ENCODE peak calls at places on chromosomes 1 and 21, in seven cellular contexts. One of them, this sample, is unnamed.

GRCh38 chr1:6040859-6041415 is 4.8 kb upstream of the KCNAB2 start:
- DNase-seq in iPS DF 19.7: no peak
- DNase-seq in heart left ventricle: no peak
- DNase-seq in T follicular helper cell: no peak
- DNase-seq in stimulated activated CD8-positive, alpha-beta memory T cell treated with anti-CD3 and anti-CD28 coated beads, Interleukin-2, amount 100 ng/mL, for 1 hour: no peak
- DNase-seq in activated CD4-positive, alpha-beta T cell treated with anti-CD3 and anti-CD28 coated beads, Interleukin-2, amount 50 U/mL, for 24 hours: no peak
- DNase-seq in activated T-helper 2 cell treated with anti-CD3 and anti-CD28 coated beads, Interferon-gamma antibody, Interleukin-2, Interleukin-4, amounts not matched to agents 10 μg/mL and 5 μg/mL and 100 μg/mL, durations not matched to agents 14 hours and 24 hours and 36 hours: no peak
- DNase-seq in this sample: no peak

GRCh38 chr1:30437059-30437576 is 286.3 kb downstream of the MATN1 start:
- DNase-seq in iPS DF 19.7: no peak
- DNase-seq in activated CD4-positive, alpha-beta T cell treated with anti-CD3 and anti-CD28 coated beads, Interleukin-2, amount 50 U/mL, for 24 hours: no peak
- DNase-seq in stimulated activated CD8-positive, alpha-beta memory T cell treated with anti-CD3 and anti-CD28 coated beads, Interleukin-2, amount 100 ng/mL, for 1 hour: no peak
- DNase-seq in T follicular helper cell: no peak
- DNase-seq in heart left ventricle: no peak
- DNase-seq in activated T-helper 2 cell treated with anti-CD3 and anti-CD28 coated beads, Interferon-gamma antibody, Interleukin-2, Interleukin-4, amounts not matched to agents 10 μg/mL and 5 μg/mL and 100 μg/mL, durations not matched to agents 14 hours and 24 hours and 36 hours: no peak
- DNase-seq in this sample: no peak

GRCh38 chr1:89755593-89755992 is 65.2 kb upstream of the LRRC8D start:
- DNase-seq in activated CD4-positive, alpha-beta T cell treated with anti-CD3 and anti-CD28 coated beads, Interleukin-2, amount 50 U/mL, for 24 hours: no peak
- DNase-seq in activated T-helper 2 cell treated with anti-CD3 and anti-CD28 coated beads, Interferon-gamma antibody, Interleukin-2, Interleukin-4, amounts not matched to agents 10 μg/mL and 5 μg/mL and 100 μg/mL, durations not matched to agents 14 hours and 24 hours and 36 hours: no peak
- DNase-seq in heart left ventricle: no peak
- DNase-seq in stimulated activated CD8-positive, alpha-beta memory T cell treated with anti-CD3 and anti-CD28 coated beads, Interleukin-2, amount 100 ng/mL, for 1 hour: no peak
- DNase-seq in iPS DF 19.7: no peak
- DNase-seq in T follicular helper cell: no peak
- DNase-seq in this sample: no peak

GRCh38 chr1:97366986-97367385 is 553.8 kb downstream of the DPYD start:
- DNase-seq in stimulated activated CD8-positive, alpha-beta memory T cell treated with anti-CD3 and anti-CD28 coated beads, Interleukin-2, amount 100 ng/mL, for 1 hour: no peak
- DNase-seq in heart left ventricle: no peak
- DNase-seq in iPS DF 19.7: no peak
- DNase-seq in activated T-helper 2 cell treated with anti-CD3 and anti-CD28 coated beads, Interferon-gamma antibody, Interleukin-2, Interleukin-4, amounts not matched to agents 10 μg/mL and 5 μg/mL and 100 μg/mL, durations not matched to agents 14 hours and 24 hours and 36 hours: no peak
- DNase-seq in T follicular helper cell: no peak
- DNase-seq in activated CD4-positive, alpha-beta T cell treated with anti-CD3 and anti-CD28 coated beads, Interleukin-2, amount 50 U/mL, for 24 hours: no peak
- DNase-seq in this sample: no peak

GRCh38 chr1:179228783-179229213 is 679 bp downstream of the ABL2 start:
- DNase-seq in iPS DF 19.7: no peak
- DNase-seq in T follicular helper cell: no peak
- DNase-seq in activated CD4-positive, alpha-beta T cell treated with anti-CD3 and anti-CD28 coated beads, Interleukin-2, amount 50 U/mL, for 24 hours: peak; percentile 13
- DNase-seq in heart left ventricle: peak; percentile 47
- DNase-seq in stimulated activated CD8-positive, alpha-beta memory T cell treated with anti-CD3 and anti-CD28 coated beads, Interleukin-2, amount 100 ng/mL, for 1 hour: no peak
- DNase-seq in activated T-helper 2 cell treated with anti-CD3 and anti-CD28 coated beads, Interferon-gamma antibody, Interleukin-2, Interleukin-4, amounts not matched to agents 10 μg/mL and 5 μg/mL and 100 μg/mL, durations not matched to agents 14 hours and 24 hours and 36 hours: peak; percentile 13
- DNase-seq in this sample: peak; percentile 14

GRCh38 chr1:184954232-184954995 is 19.9 kb downstream of the NIBAN1 start:
- DNase-seq in activated CD4-positive, alpha-beta T cell treated with anti-CD3 and anti-CD28 coated beads, Interleukin-2, amount 50 U/mL, for 24 hours: no peak
- DNase-seq in iPS DF 19.7: no peak
- DNase-seq in stimulated activated CD8-positive, alpha-beta memory T cell treated with anti-CD3 and anti-CD28 coated beads, Interleukin-2, amount 100 ng/mL, for 1 hour: no peak
- DNase-seq in heart left ventricle: no peak
- DNase-seq in T follicular helper cell: no peak
- DNase-seq in activated T-helper 2 cell treated with anti-CD3 and anti-CD28 coated beads, Interferon-gamma antibody, Interleukin-2, Interleukin-4, amounts not matched to agents 10 μg/mL and 5 μg/mL and 100 μg/mL, durations not matched to agents 14 hours and 24 hours and 36 hours: no peak
- DNase-seq in this sample: no peak

GRCh38 chr1:6396998-6397397 is 3.4 kb upstream of the ACOT7 start:
- DNase-seq in stimulated activated CD8-positive, alpha-beta memory T cell treated with anti-CD3 and anti-CD28 coated beads, Interleukin-2, amount 100 ng/mL, for 1 hour: no peak
- DNase-seq in heart left ventricle: no peak
- DNase-seq in T follicular helper cell: no peak
- DNase-seq in activated CD4-positive, alpha-beta T cell treated with anti-CD3 and anti-CD28 coated beads, Interleukin-2, amount 50 U/mL, for 24 hours: no peak
- DNase-seq in activated T-helper 2 cell treated with anti-CD3 and anti-CD28 coated beads, Interferon-gamma antibody, Interleukin-2, Interleukin-4, amounts not matched to agents 10 μg/mL and 5 μg/mL and 100 μg/mL, durations not matched to agents 14 hours and 24 hours and 36 hours: no peak
- DNase-seq in iPS DF 19.7: no peak
- DNase-seq in this sample: no peak

GRCh38 chr21:34128124-34128523 is 54.7 kb downstream of the MRPS6 start:
- DNase-seq in iPS DF 19.7: no peak
- DNase-seq in heart left ventricle: no peak
- DNase-seq in activated T-helper 2 cell treated with anti-CD3 and anti-CD28 coated beads, Interferon-gamma antibody, Interleukin-2, Interleukin-4, amounts not matched to agents 10 μg/mL and 5 μg/mL and 100 μg/mL, durations not matched to agents 14 hours and 24 hours and 36 hours: no peak
- DNase-seq in activated CD4-positive, alpha-beta T cell treated with anti-CD3 and anti-CD28 coated beads, Interleukin-2, amount 50 U/mL, for 24 hours: no peak
- DNase-seq in T follicular helper cell: no peak
- DNase-seq in stimulated activated CD8-positive, alpha-beta memory T cell treated with anti-CD3 and anti-CD28 coated beads, Interleukin-2, amount 100 ng/mL, for 1 hour: no peak
- DNase-seq in this sample: no peak

GRCh38 chr21:45234906-45235305 is 52.8 kb downstream of the POFUT2 start:
- DNase-seq in T follicular helper cell: no peak
- DNase-seq in activated CD4-positive, alpha-beta T cell treated with anti-CD3 and anti-CD28 coated beads, Interleukin-2, amount 50 U/mL, for 24 hours: no peak
- DNase-seq in stimulated activated CD8-positive, alpha-beta memory T cell treated with anti-CD3 and anti-CD28 coated beads, Interleukin-2, amount 100 ng/mL, for 1 hour: no peak
- DNase-seq in iPS DF 19.7: no peak
- DNase-seq in activated T-helper 2 cell treated with anti-CD3 and anti-CD28 coated beads, Interferon-gamma antibody, Interleukin-2, Interleukin-4, amounts not matched to agents 10 μg/mL and 5 μg/mL and 100 μg/mL, durations not matched to agents 14 hours and 24 hours and 36 hours: no peak
- DNase-seq in heart left ventricle: no peak
- DNase-seq in this sample: no peak

GRCh38 chr1:7422561-7422960 is 348.5 kb upstream of the VAMP3 start:
- DNase-seq in activated T-helper 2 cell treated with anti-CD3 and anti-CD28 coated beads, Interferon-gamma antibody, Interleukin-2, Interleukin-4, amounts not matched to agents 10 μg/mL and 5 μg/mL and 100 μg/mL, durations not matched to agents 14 hours and 24 hours and 36 hours: no peak
- DNase-seq in T follicular helper cell: no peak
- DNase-seq in activated CD4-positive, alpha-beta T cell treated with anti-CD3 and anti-CD28 coated beads, Interleukin-2, amount 50 U/mL, for 24 hours: no peak
- DNase-seq in iPS DF 19.7: no peak
- DNase-seq in heart left ventricle: no peak
- DNase-seq in stimulated activated CD8-positive, alpha-beta memory T cell treated with anti-CD3 and anti-CD28 coated beads, Interleukin-2, amount 100 ng/mL, for 1 hour: no peak
- DNase-seq in this sample: no peak

GRCh38 chr1:6392081-6392879 is 1.3 kb downstream of the ACOT7 start:
- DNase-seq in T follicular helper cell: no peak
- DNase-seq in heart left ventricle: no peak
- DNase-seq in stimulated activated CD8-positive, alpha-beta memory T cell treated with anti-CD3 and anti-CD28 coated beads, Interleukin-2, amount 100 ng/mL, for 1 hour: no peak
- DNase-seq in activated CD4-positive, alpha-beta T cell treated with anti-CD3 and anti-CD28 coated beads, Interleukin-2, amount 50 U/mL, for 24 hours: no peak
- DNase-seq in iPS DF 19.7: no peak
- DNase-seq in activated T-helper 2 cell treated with anti-CD3 and anti-CD28 coated beads, Interferon-gamma antibody, Interleukin-2, Interleukin-4, amounts not matched to agents 10 μg/mL and 5 μg/mL and 100 μg/mL, durations not matched to agents 14 hours and 24 hours and 36 hours: peak; percentile 12
- DNase-seq in this sample: no peak

GRCh38 chr1:95992013-95992412 is 729.6 kb upstream of the PTBP2 start:
- DNase-seq in stimulated activated CD8-positive, alpha-beta memory T cell treated with anti-CD3 and anti-CD28 coated beads, Interleukin-2, amount 100 ng/mL, for 1 hour: no peak
- DNase-seq in T follicular helper cell: no peak
- DNase-seq in iPS DF 19.7: no peak
- DNase-seq in heart left ventricle: no peak
- DNase-seq in activated T-helper 2 cell treated with anti-CD3 and anti-CD28 coated beads, Interferon-gamma antibody, Interleukin-2, Interleukin-4, amounts not matched to agents 10 μg/mL and 5 μg/mL and 100 μg/mL, durations not matched to agents 14 hours and 24 hours and 36 hours: no peak
- DNase-seq in activated CD4-positive, alpha-beta T cell treated with anti-CD3 and anti-CD28 coated beads, Interleukin-2, amount 50 U/mL, for 24 hours: no peak
- DNase-seq in this sample: no peak

GRCh38 chr1:176696689-176697088 is 233.7 kb downstream of the PAPPA2 start:
- DNase-seq in stimulated activated CD8-positive, alpha-beta memory T cell treated with anti-CD3 and anti-CD28 coated beads, Interleukin-2, amount 100 ng/mL, for 1 hour: no peak
- DNase-seq in heart left ventricle: no peak
- DNase-seq in T follicular helper cell: no peak
- DNase-seq in iPS DF 19.7: no peak
- DNase-seq in activated CD4-positive, alpha-beta T cell treated with anti-CD3 and anti-CD28 coated beads, Interleukin-2, amount 50 U/mL, for 24 hours: no peak
- DNase-seq in activated T-helper 2 cell treated with anti-CD3 and anti-CD28 coated beads, Interferon-gamma antibody, Interleukin-2, Interleukin-4, amounts not matched to agents 10 μg/mL and 5 μg/mL and 100 μg/mL, durations not matched to agents 14 hours and 24 hours and 36 hours: no peak
- DNase-seq in this sample: no peak

GRCh38 chr1:158002630-158003408 is 9.4 kb downstream of the KIRREL1 start:
- DNase-seq in iPS DF 19.7: no peak
- DNase-seq in T follicular helper cell: no peak
- DNase-seq in activated T-helper 2 cell treated with anti-CD3 and anti-CD28 coated beads, Interferon-gamma antibody, Interleukin-2, Interleukin-4, amounts not matched to agents 10 μg/mL and 5 μg/mL and 100 μg/mL, durations not matched to agents 14 hours and 24 hours and 36 hours: no peak
- DNase-seq in activated CD4-positive, alpha-beta T cell treated with anti-CD3 and anti-CD28 coated beads, Interleukin-2, amount 50 U/mL, for 24 hours: no peak
- DNase-seq in stimulated activated CD8-positive, alpha-beta memory T cell treated with anti-CD3 and anti-CD28 coated beads, Interleukin-2, amount 100 ng/mL, for 1 hour: no peak
- DNase-seq in heart left ventricle: no peak
- DNase-seq in this sample: no peak

GRCh38 chr1:21669287-21670058 is at the start of gene RAP1GAP:
- DNase-seq in activated T-helper 2 cell treated with anti-CD3 and anti-CD28 coated beads, Interferon-gamma antibody, Interleukin-2, Interleukin-4, amounts not matched to agents 10 μg/mL and 5 μg/mL and 100 μg/mL, durations not matched to agents 14 hours and 24 hours and 36 hours: peak; percentile 28
- DNase-seq in heart left ventricle: no peak
- DNase-seq in activated CD4-positive, alpha-beta T cell treated with anti-CD3 and anti-CD28 coated beads, Interleukin-2, amount 50 U/mL, for 24 hours: no peak
- DNase-seq in iPS DF 19.7: no peak
- DNase-seq in stimulated activated CD8-positive, alpha-beta memory T cell treated with anti-CD3 and anti-CD28 coated beads, Interleukin-2, amount 100 ng/mL, for 1 hour: no peak
- DNase-seq in T follicular helper cell: no peak
- DNase-seq in this sample: no peak

GRCh38 chr1:56856186-56856585 is 1.6 kb downstream of the C8A start:
- DNase-seq in heart left ventricle: no peak
- DNase-seq in iPS DF 19.7: no peak
- DNase-seq in T follicular helper cell: no peak
- DNase-seq in stimulated activated CD8-positive, alpha-beta memory T cell treated with anti-CD3 and anti-CD28 coated beads, Interleukin-2, amount 100 ng/mL, for 1 hour: no peak
- DNase-seq in activated T-helper 2 cell treated with anti-CD3 and anti-CD28 coated beads, Interferon-gamma antibody, Interleukin-2, Interleukin-4, amounts not matched to agents 10 μg/mL and 5 μg/mL and 100 μg/mL, durations not matched to agents 14 hours and 24 hours and 36 hours: no peak
- DNase-seq in activated CD4-positive, alpha-beta T cell treated with anti-CD3 and anti-CD28 coated beads, Interleukin-2, amount 50 U/mL, for 24 hours: no peak
- DNase-seq in this sample: no peak

GRCh38 chr21:46320331-46320801 is 3.3 kb downstream of the C21orf58 start:
- DNase-seq in heart left ventricle: no peak
- DNase-seq in stimulated activated CD8-positive, alpha-beta memory T cell treated with anti-CD3 and anti-CD28 coated beads, Interleukin-2, amount 100 ng/mL, for 1 hour: no peak
- DNase-seq in iPS DF 19.7: no peak
- DNase-seq in T follicular helper cell: no peak
- DNase-seq in activated CD4-positive, alpha-beta T cell treated with anti-CD3 and anti-CD28 coated beads, Interleukin-2, amount 50 U/mL, for 24 hours: no peak
- DNase-seq in activated T-helper 2 cell treated with anti-CD3 and anti-CD28 coated beads, Interferon-gamma antibody, Interleukin-2, Interleukin-4, amounts not matched to agents 10 μg/mL and 5 μg/mL and 100 μg/mL, durations not matched to agents 14 hours and 24 hours and 36 hours: no peak
- DNase-seq in this sample: no peak

GRCh38 chr1:37477198-37477931 is 3.0 kb downstream of the ZC3H12A start:
- DNase-seq in iPS DF 19.7: no peak
- DNase-seq in T follicular helper cell: peak; percentile 83
- DNase-seq in heart left ventricle: peak; percentile 39
- DNase-seq in stimulated activated CD8-positive, alpha-beta memory T cell treated with anti-CD3 and anti-CD28 coated beads, Interleukin-2, amount 100 ng/mL, for 1 hour: peak; percentile 53
- DNase-seq in activated CD4-positive, alpha-beta T cell treated with anti-CD3 and anti-CD28 coated beads, Interleukin-2, amount 50 U/mL, for 24 hours: peak; percentile 86
- DNase-seq in activated T-helper 2 cell treated with anti-CD3 and anti-CD28 coated beads, Interferon-gamma antibody, Interleukin-2, Interleukin-4, amounts not matched to agents 10 μg/mL and 5 μg/mL and 100 μg/mL, durations not matched to agents 14 hours and 24 hours and 36 hours: peak; percentile 66
- DNase-seq in this sample: peak; percentile 71

GRCh38 chr21:42080788-42081083 is 9.6 kb downstream of the UMODL1 start:
- DNase-seq in activated T-helper 2 cell treated with anti-CD3 and anti-CD28 coated beads, Interferon-gamma antibody, Interleukin-2, Interleukin-4, amounts not matched to agents 10 μg/mL and 5 μg/mL and 100 μg/mL, durations not matched to agents 14 hours and 24 hours and 36 hours: no peak
- DNase-seq in T follicular helper cell: no peak
- DNase-seq in activated CD4-positive, alpha-beta T cell treated with anti-CD3 and anti-CD28 coated beads, Interleukin-2, amount 50 U/mL, for 24 hours: no peak
- DNase-seq in iPS DF 19.7: no peak
- DNase-seq in stimulated activated CD8-positive, alpha-beta memory T cell treated with anti-CD3 and anti-CD28 coated beads, Interleukin-2, amount 100 ng/mL, for 1 hour: no peak
- DNase-seq in heart left ventricle: no peak
- DNase-seq in this sample: no peak

GRCh38 chr1:22796642-22797041 is 86.0 kb downstream of the EPHB2 start:
- DNase-seq in activated CD4-positive, alpha-beta T cell treated with anti-CD3 and anti-CD28 coated beads, Interleukin-2, amount 50 U/mL, for 24 hours: no peak
- DNase-seq in activated T-helper 2 cell treated with anti-CD3 and anti-CD28 coated beads, Interferon-gamma antibody, Interleukin-2, Interleukin-4, amounts not matched to agents 10 μg/mL and 5 μg/mL and 100 μg/mL, durations not matched to agents 14 hours and 24 hours and 36 hours: no peak
- DNase-seq in T follicular helper cell: no peak
- DNase-seq in heart left ventricle: no peak
- DNase-seq in iPS DF 19.7: no peak
- DNase-seq in stimulated activated CD8-positive, alpha-beta memory T cell treated with anti-CD3 and anti-CD28 coated beads, Interleukin-2, amount 100 ng/mL, for 1 hour: no peak
- DNase-seq in this sample: no peak

GRCh38 chr1:185526318-185527307 is 207.6 kb upstream of the HMCN1 start:
- DNase-seq in stimulated activated CD8-positive, alpha-beta memory T cell treated with anti-CD3 and anti-CD28 coated beads, Interleukin-2, amount 100 ng/mL, for 1 hour: no peak
- DNase-seq in activated T-helper 2 cell treated with anti-CD3 and anti-CD28 coated beads, Interferon-gamma antibody, Interleukin-2, Interleukin-4, amounts not matched to agents 10 μg/mL and 5 μg/mL and 100 μg/mL, durations not matched to agents 14 hours and 24 hours and 36 hours: no peak
- DNase-seq in iPS DF 19.7: no peak
- DNase-seq in heart left ventricle: no peak
- DNase-seq in activated CD4-positive, alpha-beta T cell treated with anti-CD3 and anti-CD28 coated beads, Interleukin-2, amount 50 U/mL, for 24 hours: no peak
- DNase-seq in T follicular helper cell: no peak
- DNase-seq in this sample: no peak

GRCh38 chr1:203306970-203307541 is 1.7 kb downstream of the BTG2 start:
- DNase-seq in iPS DF 19.7: no peak
- DNase-seq in T follicular helper cell: no peak
- DNase-seq in heart left ventricle: peak; percentile 46
- DNase-seq in activated T-helper 2 cell treated with anti-CD3 and anti-CD28 coated beads, Interferon-gamma antibody, Interleukin-2, Interleukin-4, amounts not matched to agents 10 μg/mL and 5 μg/mL and 100 μg/mL, durations not matched to agents 14 hours and 24 hours and 36 hours: peak; percentile 52
- DNase-seq in activated CD4-positive, alpha-beta T cell treated with anti-CD3 and anti-CD28 coated beads, Interleukin-2, amount 50 U/mL, for 24 hours: no peak
- DNase-seq in stimulated activated CD8-positive, alpha-beta memory T cell treated with anti-CD3 and anti-CD28 coated beads, Interleukin-2, amount 100 ng/mL, for 1 hour: peak; percentile 25
- DNase-seq in this sample: peak; percentile 29

GRCh38 chr1:10507111-10507879 is 32.5 kb downstream of the PEX14 start:
- DNase-seq in iPS DF 19.7: no peak
- DNase-seq in stimulated activated CD8-positive, alpha-beta memory T cell treated with anti-CD3 and anti-CD28 coated beads, Interleukin-2, amount 100 ng/mL, for 1 hour: no peak
- DNase-seq in T follicular helper cell: peak; percentile 32
- DNase-seq in activated T-helper 2 cell treated with anti-CD3 and anti-CD28 coated beads, Interferon-gamma antibody, Interleukin-2, Interleukin-4, amounts not matched to agents 10 μg/mL and 5 μg/mL and 100 μg/mL, durations not matched to agents 14 hours and 24 hours and 36 hours: peak; percentile 44
- DNase-seq in heart left ventricle: peak; percentile 55
- DNase-seq in activated CD4-positive, alpha-beta T cell treated with anti-CD3 and anti-CD28 coated beads, Interleukin-2, amount 50 U/mL, for 24 hours: peak; percentile 29
- DNase-seq in this sample: no peak

GRCh38 chr21:27189870-27190269 is 223.0 kb upstream of the ADAMTS5 start:
- DNase-seq in heart left ventricle: no peak
- DNase-seq in activated T-helper 2 cell treated with anti-CD3 and anti-CD28 coated beads, Interferon-gamma antibody, Interleukin-2, Interleukin-4, amounts not matched to agents 10 μg/mL and 5 μg/mL and 100 μg/mL, durations not matched to agents 14 hours and 24 hours and 36 hours: no peak
- DNase-seq in iPS DF 19.7: no peak
- DNase-seq in stimulated activated CD8-positive, alpha-beta memory T cell treated with anti-CD3 and anti-CD28 coated beads, Interleukin-2, amount 100 ng/mL, for 1 hour: no peak
- DNase-seq in T follicular helper cell: no peak
- DNase-seq in activated CD4-positive, alpha-beta T cell treated with anti-CD3 and anti-CD28 coated beads, Interleukin-2, amount 50 U/mL, for 24 hours: no peak
- DNase-seq in this sample: no peak

GRCh38 chr21:25515484-25516405 is 91.5 kb downstream of the MRPL39 start:
- DNase-seq in heart left ventricle: no peak
- DNase-seq in T follicular helper cell: no peak
- DNase-seq in stimulated activated CD8-positive, alpha-beta memory T cell treated with anti-CD3 and anti-CD28 coated beads, Interleukin-2, amount 100 ng/mL, for 1 hour: no peak
- DNase-seq in activated CD4-positive, alpha-beta T cell treated with anti-CD3 and anti-CD28 coated beads, Interleukin-2, amount 50 U/mL, for 24 hours: no peak
- DNase-seq in activated T-helper 2 cell treated with anti-CD3 and anti-CD28 coated beads, Interferon-gamma antibody, Interleukin-2, Interleukin-4, amounts not matched to agents 10 μg/mL and 5 μg/mL and 100 μg/mL, durations not matched to agents 14 hours and 24 hours and 36 hours: no peak
- DNase-seq in iPS DF 19.7: no peak
- DNase-seq in this sample: no peak

GRCh38 chr1:206419783-206420182 is 50.5 kb upstream of the IKBKE start:
- DNase-seq in stimulated activated CD8-positive, alpha-beta memory T cell treated with anti-CD3 and anti-CD28 coated beads, Interleukin-2, amount 100 ng/mL, for 1 hour: no peak
- DNase-seq in activated CD4-positive, alpha-beta T cell treated with anti-CD3 and anti-CD28 coated beads, Interleukin-2, amount 50 U/mL, for 24 hours: no peak
- DNase-seq in iPS DF 19.7: no peak
- DNase-seq in T follicular helper cell: no peak
- DNase-seq in heart left ventricle: no peak
- DNase-seq in activated T-helper 2 cell treated with anti-CD3 and anti-CD28 coated beads, Interferon-gamma antibody, Interleukin-2, Interleukin-4, amounts not matched to agents 10 μg/mL and 5 μg/mL and 100 μg/mL, durations not matched to agents 14 hours and 24 hours and 36 hours: no peak
- DNase-seq in this sample: no peak

GRCh38 chr1:200528838-200529565 is 91.5 kb downstream of the KIF14 start:
- DNase-seq in activated CD4-positive, alpha-beta T cell treated with anti-CD3 and anti-CD28 coated beads, Interleukin-2, amount 50 U/mL, for 24 hours: no peak
- DNase-seq in activated T-helper 2 cell treated with anti-CD3 and anti-CD28 coated beads, Interferon-gamma antibody, Interleukin-2, Interleukin-4, amounts not matched to agents 10 μg/mL and 5 μg/mL and 100 μg/mL, durations not matched to agents 14 hours and 24 hours and 36 hours: no peak
- DNase-seq in heart left ventricle: no peak
- DNase-seq in iPS DF 19.7: no peak
- DNase-seq in T follicular helper cell: no peak
- DNase-seq in stimulated activated CD8-positive, alpha-beta memory T cell treated with anti-CD3 and anti-CD28 coated beads, Interleukin-2, amount 100 ng/mL, for 1 hour: no peak
- DNase-seq in this sample: no peak

GRCh38 chr1:112674986-112675727 is 698 bp downstream of the MOV10 start:
- DNase-seq in activated CD4-positive, alpha-beta T cell treated with anti-CD3 and anti-CD28 coated beads, Interleukin-2, amount 50 U/mL, for 24 hours: peak; percentile 4
- DNase-seq in stimulated activated CD8-positive, alpha-beta memory T cell treated with anti-CD3 and anti-CD28 coated beads, Interleukin-2, amount 100 ng/mL, for 1 hour: no peak
- DNase-seq in activated T-helper 2 cell treated with anti-CD3 and anti-CD28 coated beads, Interferon-gamma antibody, Interleukin-2, Interleukin-4, amounts not matched to agents 10 μg/mL and 5 μg/mL and 100 μg/mL, durations not matched to agents 14 hours and 24 hours and 36 hours: peak; percentile 25
- DNase-seq in heart left ventricle: peak; percentile 63
- DNase-seq in T follicular helper cell: peak; percentile 10
- DNase-seq in iPS DF 19.7: no peak
- DNase-seq in this sample: peak; percentile 34

GRCh38 chr1:21089299-21089698 is 87.4 kb downstream of the EIF4G3 start:
- DNase-seq in heart left ventricle: no peak
- DNase-seq in stimulated activated CD8-positive, alpha-beta memory T cell treated with anti-CD3 and anti-CD28 coated beads, Interleukin-2, amount 100 ng/mL, for 1 hour: no peak
- DNase-seq in activated T-helper 2 cell treated with anti-CD3 and anti-CD28 coated beads, Interferon-gamma antibody, Interleukin-2, Interleukin-4, amounts not matched to agents 10 μg/mL and 5 μg/mL and 100 μg/mL, durations not matched to agents 14 hours and 24 hours and 36 hours: no peak
- DNase-seq in T follicular helper cell: no peak
- DNase-seq in activated CD4-positive, alpha-beta T cell treated with anti-CD3 and anti-CD28 coated beads, Interleukin-2, amount 50 U/mL, for 24 hours: no peak
- DNase-seq in iPS DF 19.7: no peak
- DNase-seq in this sample: no peak

GRCh38 chr1:223780926-223781325 is 64.8 kb downstream of the TP53BP2 start:
- DNase-seq in heart left ventricle: no peak
- DNase-seq in activated CD4-positive, alpha-beta T cell treated with anti-CD3 and anti-CD28 coated beads, Interleukin-2, amount 50 U/mL, for 24 hours: no peak
- DNase-seq in iPS DF 19.7: no peak
- DNase-seq in T follicular helper cell: no peak
- DNase-seq in activated T-helper 2 cell treated with anti-CD3 and anti-CD28 coated beads, Interferon-gamma antibody, Interleukin-2, Interleukin-4, amounts not matched to agents 10 μg/mL and 5 μg/mL and 100 μg/mL, durations not matched to agents 14 hours and 24 hours and 36 hours: no peak
- DNase-seq in stimulated activated CD8-positive, alpha-beta memory T cell treated with anti-CD3 and anti-CD28 coated beads, Interleukin-2, amount 100 ng/mL, for 1 hour: no peak
- DNase-seq in this sample: no peak

GRCh38 chr21:39020751-39021474 is 162.3 kb downstream of the PSMG1 start:
- DNase-seq in activated T-helper 2 cell treated with anti-CD3 and anti-CD28 coated beads, Interferon-gamma antibody, Interleukin-2, Interleukin-4, amounts not matched to agents 10 μg/mL and 5 μg/mL and 100 μg/mL, durations not matched to agents 14 hours and 24 hours and 36 hours: no peak
- DNase-seq in stimulated activated CD8-positive, alpha-beta memory T cell treated with anti-CD3 and anti-CD28 coated beads, Interleukin-2, amount 100 ng/mL, for 1 hour: no peak
- DNase-seq in heart left ventricle: no peak
- DNase-seq in activated CD4-positive, alpha-beta T cell treated with anti-CD3 and anti-CD28 coated beads, Interleukin-2, amount 50 U/mL, for 24 hours: no peak
- DNase-seq in T follicular helper cell: no peak
- DNase-seq in iPS DF 19.7: no peak
- DNase-seq in this sample: no peak

GRCh38 chr1:244865028-244865371 is 657 bp upstream of the HNRNPU start:
- DNase-seq in heart left ventricle: peak; percentile 27
- DNase-seq in T follicular helper cell: no peak
- DNase-seq in activated CD4-positive, alpha-beta T cell treated with anti-CD3 and anti-CD28 coated beads, Interleukin-2, amount 50 U/mL, for 24 hours: peak; percentile 21
- DNase-seq in iPS DF 19.7: no peak
- DNase-seq in activated T-helper 2 cell treated with anti-CD3 and anti-CD28 coated beads, Interferon-gamma antibody, Interleukin-2, Interleukin-4, amounts not matched to agents 10 μg/mL and 5 μg/mL and 100 μg/mL, durations not matched to agents 14 hours and 24 hours and 36 hours: no peak
- DNase-seq in stimulated activated CD8-positive, alpha-beta memory T cell treated with anti-CD3 and anti-CD28 coated beads, Interleukin-2, amount 100 ng/mL, for 1 hour: no peak
- DNase-seq in this sample: no peak

GRCh38 chr21:26194326-26194725 is 23.8 kb upstream of the APP start:
- DNase-seq in activated T-helper 2 cell treated with anti-CD3 and anti-CD28 coated beads, Interferon-gamma antibody, Interleukin-2, Interleukin-4, amounts not matched to agents 10 μg/mL and 5 μg/mL and 100 μg/mL, durations not matched to agents 14 hours and 24 hours and 36 hours: no peak
- DNase-seq in heart left ventricle: no peak
- DNase-seq in iPS DF 19.7: no peak
- DNase-seq in stimulated activated CD8-positive, alpha-beta memory T cell treated with anti-CD3 and anti-CD28 coated beads, Interleukin-2, amount 100 ng/mL, for 1 hour: no peak
- DNase-seq in activated CD4-positive, alpha-beta T cell treated with anti-CD3 and anti-CD28 coated beads, Interleukin-2, amount 50 U/mL, for 24 hours: no peak
- DNase-seq in T follicular helper cell: no peak
- DNase-seq in this sample: no peak

GRCh38 chr1:153561401-153561985 is 4.2 kb downstream of the S100A2 start:
- DNase-seq in activated CD4-positive, alpha-beta T cell treated with anti-CD3 and anti-CD28 coated beads, Interleukin-2, amount 50 U/mL, for 24 hours: no peak
- DNase-seq in T follicular helper cell: no peak
- DNase-seq in heart left ventricle: no peak
- DNase-seq in iPS DF 19.7: no peak
- DNase-seq in stimulated activated CD8-positive, alpha-beta memory T cell treated with anti-CD3 and anti-CD28 coated beads, Interleukin-2, amount 100 ng/mL, for 1 hour: no peak
- DNase-seq in activated T-helper 2 cell treated with anti-CD3 and anti-CD28 coated beads, Interferon-gamma antibody, Interleukin-2, Interleukin-4, amounts not matched to agents 10 μg/mL and 5 μg/mL and 100 μg/mL, durations not matched to agents 14 hours and 24 hours and 36 hours: no peak
- DNase-seq in this sample: no peak